ENCODE peak calls at places on chromosomes 6 and 20, in eight cellular contexts. One of them, this sample, is unnamed.

GRCh38 chr6:157211603-157212455 is 111.5 kb downstream of the TMEM242 start:
- DNase-seq in OCI-LY7: no peak
- DNase-seq in MM.1S: no peak
- DNase-seq in hepatocyte: no peak
- DNase-seq in PC-3: no peak
- DNase-seq in HCT116: no peak
- DNase-seq in SK-N-SH: no peak
- DNase-seq in GM23248: no peak
- DNase-seq in this sample: no peak

GRCh38 chr6:90860822-90861601 is 274.1 kb upstream of the MAP3K7 start:
- DNase-seq in GM23248: peak
- DNase-seq in hepatocyte: no peak
- DNase-seq in OCI-LY7: peak
- DNase-seq in SK-N-SH: no peak
- DNase-seq in HCT116: no peak
- DNase-seq in MM.1S: no peak
- DNase-seq in PC-3: peak
- DNase-seq in this sample: no peak

GRCh38 chr20:51554538-51555165 is 12.1 kb upstream of the NFATC2 start:
- DNase-seq in GM23248: peak
- DNase-seq in PC-3: peak
- DNase-seq in SK-N-SH: no peak
- DNase-seq in HCT116: no peak
- DNase-seq in OCI-LY7: no peak
- DNase-seq in MM.1S: no peak
- DNase-seq in hepatocyte: no peak
- DNase-seq in this sample: no peak

GRCh38 chr6:98927534-98927933 is 20.2 kb downstream of the FBXL4 start:
- DNase-seq in HCT116: no peak
- DNase-seq in MM.1S: no peak
- DNase-seq in SK-N-SH: peak
- DNase-seq in PC-3: no peak
- DNase-seq in hepatocyte: peak
- DNase-seq in GM23248: no peak
- DNase-seq in OCI-LY7: no peak
- DNase-seq in this sample: no peak

GRCh38 chr6:37638414-37639079 is 59.1 kb downstream of the MDGA1 start:
- DNase-seq in HCT116: no peak
- DNase-seq in SK-N-SH: no peak
- DNase-seq in PC-3: no peak
- DNase-seq in OCI-LY7: no peak
- DNase-seq in GM23248: no peak
- DNase-seq in MM.1S: no peak
- DNase-seq in hepatocyte: no peak
- DNase-seq in this sample: no peak

GRCh38 chr20:57346477-57346876 is 4.6 kb upstream of the RAE1 start:
- DNase-seq in HCT116: peak
- DNase-seq in GM23248: peak
- DNase-seq in PC-3: peak
- DNase-seq in OCI-LY7: peak
- DNase-seq in MM.1S: peak
- DNase-seq in hepatocyte: peak
- DNase-seq in SK-N-SH: peak
- DNase-seq in this sample: peak

GRCh38 chr6:44270526-44271405 is 516 bp downstream of the TMEM151B start:
- DNase-seq in SK-N-SH: peak
- DNase-seq in OCI-LY7: no peak
- DNase-seq in PC-3: no peak
- DNase-seq in HCT116: no peak
- DNase-seq in hepatocyte: peak
- DNase-seq in MM.1S: no peak
- DNase-seq in GM23248: no peak
- DNase-seq in this sample: peak

GRCh38 chr6:13574571-13575376 is at the start of gene SIRT5:
- DNase-seq in HCT116: peak
- DNase-seq in PC-3: peak
- DNase-seq in hepatocyte: peak
- DNase-seq in GM23248: peak
- DNase-seq in OCI-LY7: peak
- DNase-seq in MM.1S: peak
- DNase-seq in SK-N-SH: peak
- DNase-seq in this sample: peak

GRCh38 chr6:67362976-67363375 is 1272.1 kb upstream of the ADGRB3 start:
- DNase-seq in SK-N-SH: no peak
- DNase-seq in GM23248: no peak
- DNase-seq in PC-3: no peak
- DNase-seq in HCT116: no peak
- DNase-seq in MM.1S: no peak
- DNase-seq in OCI-LY7: no peak
- DNase-seq in hepatocyte: no peak
- DNase-seq in this sample: no peak

GRCh38 chr6:134821914-134822862 is 127.7 kb downstream of the ALDH8A1 start:
- DNase-seq in HCT116: no peak
- DNase-seq in PC-3: no peak
- DNase-seq in GM23248: no peak
- DNase-seq in hepatocyte: no peak
- DNase-seq in SK-N-SH: peak
- DNase-seq in OCI-LY7: no peak
- DNase-seq in MM.1S: no peak
- DNase-seq in this sample: peak

GRCh38 chr20:24612799-24613775 is 143.7 kb downstream of the SYNDIG1 start:
- DNase-seq in HCT116: no peak
- DNase-seq in hepatocyte: no peak
- DNase-seq in GM23248: no peak
- DNase-seq in MM.1S: no peak
- DNase-seq in PC-3: no peak
- DNase-seq in OCI-LY7: no peak
- DNase-seq in SK-N-SH: no peak
- DNase-seq in this sample: no peak

GRCh38 chr6:81451787-81452186 is 300.7 kb downstream of the TENT5A start:
- DNase-seq in OCI-LY7: no peak
- DNase-seq in MM.1S: no peak
- DNase-seq in PC-3: peak
- DNase-seq in hepatocyte: peak
- DNase-seq in HCT116: peak
- DNase-seq in SK-N-SH: no peak
- DNase-seq in GM23248: peak
- DNase-seq in this sample: no peak

GRCh38 chr6:170073846-170074245 is 217.0 kb downstream of the DLL1 start:
- DNase-seq in HCT116: no peak
- DNase-seq in MM.1S: no peak
- DNase-seq in GM23248: no peak
- DNase-seq in OCI-LY7: no peak
- DNase-seq in SK-N-SH: no peak
- DNase-seq in PC-3: no peak
- DNase-seq in hepatocyte: no peak
- DNase-seq in this sample: no peak

GRCh38 chr6:44009425-44010321 is 117.6 kb downstream of the MRPL14 start:
- DNase-seq in hepatocyte: no peak
- DNase-seq in MM.1S: no peak
- DNase-seq in OCI-LY7: no peak
- DNase-seq in GM23248: no peak
- DNase-seq in SK-N-SH: no peak
- DNase-seq in HCT116: no peak
- DNase-seq in PC-3: peak
- DNase-seq in this sample: no peak

GRCh38 chr6:84026721-84027164 is 6.8 kb upstream of the MRAP2 start:
- DNase-seq in PC-3: no peak
- DNase-seq in GM23248: peak
- DNase-seq in hepatocyte: no peak
- DNase-seq in SK-N-SH: no peak
- DNase-seq in HCT116: no peak
- DNase-seq in OCI-LY7: no peak
- DNase-seq in MM.1S: no peak
- DNase-seq in this sample: no peak

GRCh38 chr6:72260489-72260888 is 361.4 kb upstream of the KCNQ5 start:
- DNase-seq in MM.1S: no peak
- DNase-seq in GM23248: no peak
- DNase-seq in PC-3: peak
- DNase-seq in hepatocyte: no peak
- DNase-seq in HCT116: no peak
- DNase-seq in OCI-LY7: no peak
- DNase-seq in SK-N-SH: no peak
- DNase-seq in this sample: no peak

GRCh38 chr20:46342451-46343357 is 34.4 kb upstream of the CDH22 start:
- DNase-seq in GM23248: no peak
- DNase-seq in MM.1S: no peak
- DNase-seq in OCI-LY7: no peak
- DNase-seq in SK-N-SH: no peak
- DNase-seq in hepatocyte: no peak
- DNase-seq in PC-3: no peak
- DNase-seq in HCT116: no peak
- DNase-seq in this sample: no peak

DNA sequence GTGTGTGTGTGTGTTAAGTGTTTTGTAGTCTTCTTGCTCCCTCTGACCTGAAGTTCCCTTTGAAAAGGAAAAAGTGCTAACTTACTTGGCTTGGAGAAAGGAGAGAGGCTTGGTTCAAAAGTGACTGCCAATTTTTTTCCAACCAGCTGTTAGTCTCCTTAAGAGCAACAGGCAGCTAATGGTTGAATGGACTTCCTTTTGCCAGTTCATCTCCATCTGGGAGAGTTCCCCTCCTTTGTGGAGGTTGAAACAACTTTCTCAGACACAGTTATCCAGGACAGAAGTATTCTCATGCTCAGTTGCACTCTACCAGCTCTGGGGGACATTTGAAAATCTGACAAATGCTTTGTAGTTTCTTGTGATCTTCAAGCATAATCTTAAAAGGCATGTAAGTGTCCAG is 4.5 kb downstream of the RIPOR2 start:
- DNase-seq in PC-3: no peak
- DNase-seq in MM.1S: no peak
- DNase-seq in GM23248: peak
- DNase-seq in SK-N-SH: no peak
- DNase-seq in OCI-LY7: no peak
- DNase-seq in HCT116: no peak
- DNase-seq in hepatocyte: no peak
- DNase-seq in this sample: peak
- TF ChIP-seq EZH2phosphoT487 in PC-3: no peak
- TF ChIP-seq EZH2phosphoT487 in MM.1S: no peak
- TF ChIP-seq EZH2phosphoT487 in GM23248: no peak
- TF ChIP-seq EZH2phosphoT487 in SK-N-SH: no peak
- TF ChIP-seq EZH2phosphoT487 in OCI-LY7: no peak
- TF ChIP-seq EZH2phosphoT487 in HCT116: no peak
- TF ChIP-seq EZH2phosphoT487 in hepatocyte: no peak
- TF ChIP-seq EZH2phosphoT487 in this sample: no peak

GRCh38 chr6:160028487-160029275 is 59.8 kb downstream of the IGF2R start:
- DNase-seq in GM23248: no peak
- DNase-seq in SK-N-SH: no peak
- DNase-seq in OCI-LY7: peak
- DNase-seq in PC-3: no peak
- DNase-seq in hepatocyte: no peak
- DNase-seq in HCT116: no peak
- DNase-seq in MM.1S: peak
- DNase-seq in this sample: no peak
- TF ChIP-seq EZH2phosphoT487 in GM23248: no peak
- TF ChIP-seq EZH2phosphoT487 in SK-N-SH: no peak
- TF ChIP-seq EZH2phosphoT487 in OCI-LY7: no peak
- TF ChIP-seq EZH2phosphoT487 in PC-3: no peak
- TF ChIP-seq EZH2phosphoT487 in hepatocyte: no peak
- TF ChIP-seq EZH2phosphoT487 in HCT116: no peak
- TF ChIP-seq EZH2phosphoT487 in MM.1S: no peak
- TF ChIP-seq EZH2phosphoT487 in this sample: no peak

GRCh38 chr6:52126231-52126630 is 38.8 kb upstream of the PKHD1 start:
- DNase-seq in SK-N-SH: no peak
- DNase-seq in hepatocyte: no peak
- DNase-seq in HCT116: no peak
- DNase-seq in PC-3: no peak
- DNase-seq in GM23248: no peak
- DNase-seq in MM.1S: no peak
- DNase-seq in OCI-LY7: no peak
- DNase-seq in this sample: no peak

GRCh38 chr6:52124126-52125121 is 37.0 kb upstream of the PKHD1 start:
- DNase-seq in SK-N-SH: no peak
- DNase-seq in OCI-LY7: no peak
- DNase-seq in MM.1S: no peak
- DNase-seq in PC-3: peak
- DNase-seq in hepatocyte: no peak
- DNase-seq in HCT116: no peak
- DNase-seq in GM23248: no peak
- DNase-seq in this sample: no peak

GRCh38 chr6:52123234-52123633 is 35.8 kb upstream of the PKHD1 start:
- DNase-seq in hepatocyte: no peak
- DNase-seq in GM23248: no peak
- DNase-seq in OCI-LY7: no peak
- DNase-seq in MM.1S: no peak
- DNase-seq in SK-N-SH: no peak
- DNase-seq in PC-3: no peak
- DNase-seq in HCT116: no peak
- DNase-seq in this sample: no peak

GRCh38 chr6:52125572-52125971 is 38.2 kb upstream of the PKHD1 start:
- DNase-seq in MM.1S: no peak
- DNase-seq in HCT116: no peak
- DNase-seq in SK-N-SH: no peak
- DNase-seq in hepatocyte: no peak
- DNase-seq in GM23248: no peak
- DNase-seq in OCI-LY7: no peak
- DNase-seq in PC-3: no peak
- DNase-seq in this sample: no peak

DNA sequence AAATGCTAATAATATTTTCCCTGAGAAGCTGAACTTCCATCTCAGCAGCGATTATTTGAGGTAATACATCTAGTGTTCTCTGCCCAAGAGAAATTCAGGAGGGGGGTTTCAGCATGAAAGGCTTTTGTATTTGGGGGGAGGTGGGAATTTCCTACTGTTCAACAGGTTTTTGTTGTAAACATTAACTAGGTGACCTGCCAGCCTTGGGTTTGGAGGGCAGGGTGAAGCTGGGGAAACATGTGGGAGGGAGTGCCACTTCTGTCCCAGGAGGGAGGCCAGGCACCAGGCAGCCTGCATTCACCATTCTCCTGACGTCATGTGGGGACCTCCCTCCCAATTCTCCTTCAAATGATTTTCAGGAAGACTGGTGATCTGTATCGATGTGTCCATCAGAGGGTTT is 37.7 kb upstream of the PKHD1 start:
- DNase-seq in OCI-LY7: no peak
- DNase-seq in GM23248: no peak
- DNase-seq in SK-N-SH: no peak
- DNase-seq in MM.1S: no peak
- DNase-seq in PC-3: no peak
- DNase-seq in HCT116: no peak
- DNase-seq in hepatocyte: no peak
- DNase-seq in this sample: no peak
- TF ChIP-seq EZH2phosphoT487 in OCI-LY7: no peak
- TF ChIP-seq EZH2phosphoT487 in GM23248: no peak
- TF ChIP-seq EZH2phosphoT487 in SK-N-SH: no peak
- TF ChIP-seq EZH2phosphoT487 in MM.1S: no peak
- TF ChIP-seq EZH2phosphoT487 in PC-3: no peak
- TF ChIP-seq EZH2phosphoT487 in HCT116: no peak
- TF ChIP-seq EZH2phosphoT487 in hepatocyte: no peak
- TF ChIP-seq EZH2phosphoT487 in this sample: no peak

DNA sequence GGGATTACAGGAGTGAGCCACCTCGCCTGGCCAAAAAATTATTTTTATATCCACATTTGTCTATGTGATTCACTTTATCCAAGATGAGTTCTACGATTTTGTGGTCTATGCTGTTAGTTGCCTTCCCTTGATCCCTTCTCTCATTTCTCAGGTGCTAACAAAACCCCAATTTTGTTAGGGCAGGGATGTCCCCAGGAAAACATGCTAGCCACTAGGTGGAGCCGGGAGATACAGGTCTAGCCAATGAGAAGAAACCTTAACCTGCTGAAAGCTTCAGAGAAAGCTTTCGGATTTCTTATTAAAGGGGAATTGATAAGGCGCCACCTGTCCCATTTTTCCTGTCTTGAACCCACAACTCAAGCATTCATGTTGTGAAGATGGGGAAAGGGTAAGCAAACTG is 167.4 kb upstream of the OLIG3 start:
- DNase-seq in GM23248: peak
- DNase-seq in HCT116: no peak
- DNase-seq in MM.1S: peak
- DNase-seq in hepatocyte: no peak
- DNase-seq in PC-3: peak
- DNase-seq in OCI-LY7: peak
- DNase-seq in SK-N-SH: no peak
- DNase-seq in this sample: no peak
- TF ChIP-seq EZH2phosphoT487 in GM23248: no peak
- TF ChIP-seq EZH2phosphoT487 in HCT116: no peak
- TF ChIP-seq EZH2phosphoT487 in MM.1S: no peak
- TF ChIP-seq EZH2phosphoT487 in hepatocyte: no peak
- TF ChIP-seq EZH2phosphoT487 in PC-3: no peak
- TF ChIP-seq EZH2phosphoT487 in OCI-LY7: no peak
- TF ChIP-seq EZH2phosphoT487 in SK-N-SH: no peak
- TF ChIP-seq EZH2phosphoT487 in this sample: no peak